ENCODE peak calls at places on chromosome 10, in four cellular contexts. One of them, this sample, is unnamed.

GRCh38 chr10:100303724-100304319 is 17.3 kb upstream of the BLOC1S2 start:
- DNase-seq in epithelial cell of esophagus: peak; percentile 48
- DNase-seq in fibroblast of mammary gland: peak; percentile 42
- DNase-seq in mesothelial cell of epicardium: no peak
- DNase-seq in this sample: peak; percentile 38

GRCh38 chr10:69160809-69161225 is 19.2 kb upstream of the SUPV3L1 start:
- DNase-seq in epithelial cell of esophagus: peak; percentile 13
- DNase-seq in fibroblast of mammary gland: no peak
- DNase-seq in mesothelial cell of epicardium: no peak
- DNase-seq in this sample: no peak

GRCh38 chr10:132785433-132786278 is at the start of gene NKX6-2:
- DNase-seq in epithelial cell of esophagus: peak; percentile 5
- DNase-seq in fibroblast of mammary gland: peak; percentile 9
- DNase-seq in mesothelial cell of epicardium: no peak
- DNase-seq in this sample: no peak

GRCh38 chr10:86440874-86441838 is 74.6 kb upstream of the GRID1 start:
- DNase-seq in epithelial cell of esophagus: peak; percentile 94
- DNase-seq in fibroblast of mammary gland: peak; percentile 85
- DNase-seq in mesothelial cell of epicardium: no peak
- DNase-seq in this sample: peak; percentile 24

GRCh38 chr10:77248104-77248503 is 389.5 kb downstream of the KCNMA1 start:
- DNase-seq in epithelial cell of esophagus: no peak
- DNase-seq in fibroblast of mammary gland: no peak
- DNase-seq in mesothelial cell of epicardium: no peak
- DNase-seq in this sample: no peak

GRCh38 chr10:80473096-80473657 is 19.1 kb downstream of the TSPAN14 start:
- DNase-seq in epithelial cell of esophagus: no peak
- DNase-seq in fibroblast of mammary gland: no peak
- DNase-seq in mesothelial cell of epicardium: no peak
- DNase-seq in this sample: no peak

GRCh38 chr10:73537288-73537687 is 41.5 kb upstream of the PPP3CB start:
- DNase-seq in epithelial cell of esophagus: no peak
- DNase-seq in fibroblast of mammary gland: no peak
- DNase-seq in mesothelial cell of epicardium: no peak
- DNase-seq in this sample: no peak

GRCh38 chr10:113187066-113187777 is 237.2 kb downstream of the TCF7L2 start:
- DNase-seq in epithelial cell of esophagus: peak; percentile 49
- DNase-seq in fibroblast of mammary gland: no peak
- DNase-seq in mesothelial cell of epicardium: peak; percentile 55
- DNase-seq in this sample: no peak

GRCh38 chr10:62492012-62492869 is 118.1 kb downstream of the ZNF365 start:
- DNase-seq in epithelial cell of esophagus: peak; percentile 84
- DNase-seq in fibroblast of mammary gland: peak; percentile 74
- DNase-seq in mesothelial cell of epicardium: no peak
- DNase-seq in this sample: no peak

GRCh38 chr10:66941491-66941890 is 15.7 kb downstream of the LRRTM3 start:
- DNase-seq in epithelial cell of esophagus: no peak
- DNase-seq in fibroblast of mammary gland: no peak
- DNase-seq in mesothelial cell of epicardium: no peak
- DNase-seq in this sample: no peak

GRCh38 chr10:124262971-124263370 is 155.8 kb downstream of the OAT start:
- DNase-seq in epithelial cell of esophagus: no peak
- DNase-seq in fibroblast of mammary gland: no peak
- DNase-seq in mesothelial cell of epicardium: no peak
- DNase-seq in this sample: no peak

GRCh38 chr10:8389630-8390029 is 335.1 kb downstream of the GATA3 start:
- DNase-seq in epithelial cell of esophagus: peak; percentile 81
- DNase-seq in fibroblast of mammary gland: no peak
- DNase-seq in mesothelial cell of epicardium: no peak
- DNase-seq in this sample: no peak

GRCh38 chr10:72720814-72721665 is 29.1 kb downstream of the MCU start:
- DNase-seq in epithelial cell of esophagus: peak; percentile 13
- DNase-seq in fibroblast of mammary gland: no peak
- DNase-seq in mesothelial cell of epicardium: no peak
- DNase-seq in this sample: no peak

GRCh38 chr10:50437248-50437647 is 185.9 kb upstream of the ASAH2 start:
- DNase-seq in epithelial cell of esophagus: no peak
- DNase-seq in fibroblast of mammary gland: no peak
- DNase-seq in mesothelial cell of epicardium: no peak
- DNase-seq in this sample: no peak

GRCh38 chr10:84946984-84947383 is 618.6 kb downstream of the CCSER2 start:
- DNase-seq in epithelial cell of esophagus: no peak
- DNase-seq in fibroblast of mammary gland: no peak
- DNase-seq in mesothelial cell of epicardium: no peak
- DNase-seq in this sample: no peak

GRCh38 chr10:57692255-57692980 is 575.3 kb downstream of the IPMK start:
- DNase-seq in epithelial cell of esophagus: peak; percentile 80
- DNase-seq in fibroblast of mammary gland: peak; percentile 88
- DNase-seq in mesothelial cell of epicardium: no peak
- DNase-seq in this sample: no peak

GRCh38 chr10:61452655-61453641 is at the start of gene TMEM26:
- DNase-seq in epithelial cell of esophagus: no peak
- DNase-seq in fibroblast of mammary gland: peak; percentile 38
- DNase-seq in mesothelial cell of epicardium: no peak
- DNase-seq in this sample: no peak

GRCh38 chr10:66747451-66747850 is 178.4 kb upstream of the LRRTM3 start:
- DNase-seq in epithelial cell of esophagus: peak; percentile 45
- DNase-seq in fibroblast of mammary gland: peak; percentile 14
- DNase-seq in mesothelial cell of epicardium: no peak
- DNase-seq in this sample: no peak

GRCh38 chr10:133263674-133264073 is 13.0 kb downstream of the ADAM8 start:
- DNase-seq in epithelial cell of esophagus: no peak
- DNase-seq in fibroblast of mammary gland: no peak
- DNase-seq in mesothelial cell of epicardium: no peak
- DNase-seq in this sample: no peak

GRCh38 chr10:71250405-71250804 is 38.0 kb downstream of the UNC5B start:
- DNase-seq in epithelial cell of esophagus: no peak
- DNase-seq in fibroblast of mammary gland: peak; percentile 21
- DNase-seq in mesothelial cell of epicardium: no peak
- DNase-seq in this sample: no peak

GRCh38 chr10:118870467-118871243 is 115.9 kb upstream of the CACUL1 start:
- DNase-seq in epithelial cell of esophagus: peak; percentile 98
- DNase-seq in fibroblast of mammary gland: peak; percentile 97
- DNase-seq in mesothelial cell of epicardium: no peak
- DNase-seq in this sample: no peak

GRCh38 chr10:96642973-96643372 is 56.2 kb upstream of the TM9SF3 start:
- DNase-seq in epithelial cell of esophagus: peak; percentile 42
- DNase-seq in fibroblast of mammary gland: peak; percentile 18
- DNase-seq in mesothelial cell of epicardium: no peak
- DNase-seq in this sample: peak; percentile 35

GRCh38 chr10:7795605-7796004 is 7.6 kb downstream of the ATP5F1C start:
- DNase-seq in epithelial cell of esophagus: no peak
- DNase-seq in fibroblast of mammary gland: peak; percentile 15
- DNase-seq in mesothelial cell of epicardium: no peak
- DNase-seq in this sample: no peak

GRCh38 chr10:105956550-105956949 is 1208.0 kb downstream of the SORCS1 start:
- DNase-seq in epithelial cell of esophagus: no peak
- DNase-seq in fibroblast of mammary gland: no peak
- DNase-seq in mesothelial cell of epicardium: no peak
- DNase-seq in this sample: no peak

GRCh38 chr10:60257767-60258428 is 131.8 kb downstream of the ANK3 start:
- DNase-seq in epithelial cell of esophagus: no peak
- DNase-seq in fibroblast of mammary gland: no peak
- DNase-seq in mesothelial cell of epicardium: no peak
- DNase-seq in this sample: no peak

GRCh38 chr10:25059990-25060389 is 43.6 kb downstream of the THNSL1 start:
- DNase-seq in epithelial cell of esophagus: peak; percentile 96
- DNase-seq in fibroblast of mammary gland: peak; percentile 78
- DNase-seq in mesothelial cell of epicardium: peak; percentile 24
- DNase-seq in this sample: no peak

GRCh38 chr10:2745666-2746065 is 321.7 kb upstream of the PFKP start:
- DNase-seq in epithelial cell of esophagus: no peak
- DNase-seq in fibroblast of mammary gland: no peak
- DNase-seq in mesothelial cell of epicardium: no peak
- DNase-seq in this sample: no peak

GRCh38 chr10:24034571-24034970 is 174.4 kb upstream of the KIAA1217 start:
- DNase-seq in epithelial cell of esophagus: no peak
- DNase-seq in fibroblast of mammary gland: no peak
- DNase-seq in mesothelial cell of epicardium: no peak
- DNase-seq in this sample: no peak

GRCh38 chr10:11058965-11059364 is 41.3 kb downstream of the CELF2 start:
- DNase-seq in epithelial cell of esophagus: peak; percentile 79
- DNase-seq in fibroblast of mammary gland: peak; percentile 88
- DNase-seq in mesothelial cell of epicardium: no peak
- DNase-seq in this sample: no peak

GRCh38 chr10:102113261-102113955 is 6.8 kb downstream of the LDB1 start:
- DNase-seq in epithelial cell of esophagus: peak; percentile 96
- DNase-seq in fibroblast of mammary gland: no peak
- DNase-seq in mesothelial cell of epicardium: no peak
- DNase-seq in this sample: no peak

GRCh38 chr10:70324341-70324861 is 40.6 kb upstream of the NPFFR1 start:
- DNase-seq in epithelial cell of esophagus: no peak
- DNase-seq in fibroblast of mammary gland: no peak
- DNase-seq in mesothelial cell of epicardium: no peak
- DNase-seq in this sample: no peak

GRCh38 chr10:67033878-67034277 is 108.0 kb downstream of the LRRTM3 start:
- DNase-seq in epithelial cell of esophagus: no peak
- DNase-seq in fibroblast of mammary gland: no peak
- DNase-seq in mesothelial cell of epicardium: no peak
- DNase-seq in this sample: no peak

GRCh38 chr10:95550073-95550672 is 11.0 kb downstream of the SORBS1 start:
- DNase-seq in epithelial cell of esophagus: no peak
- DNase-seq in fibroblast of mammary gland: no peak
- DNase-seq in mesothelial cell of epicardium: no peak
- DNase-seq in this sample: no peak

GRCh38 chr10:103917326-103918052 is 495 bp downstream of the STN1 start:
- DNase-seq in epithelial cell of esophagus: peak; percentile 51
- DNase-seq in fibroblast of mammary gland: peak; percentile 62
- DNase-seq in mesothelial cell of epicardium: no peak
- DNase-seq in this sample: no peak

GRCh38 chr10:107689318-107689717 is 524.8 kb upstream of the SORCS1 start:
- DNase-seq in epithelial cell of esophagus: no peak
- DNase-seq in fibroblast of mammary gland: no peak
- DNase-seq in mesothelial cell of epicardium: no peak
- DNase-seq in this sample: no peak
- TF ChIP-seq CTCF in epithelial cell of esophagus: no peak
- TF ChIP-seq CTCF in fibroblast of mammary gland: no peak
- TF ChIP-seq CTCF in mesothelial cell of epicardium: no peak
- TF ChIP-seq CTCF in this sample: no peak

GRCh38 chr10:79142064-79142491 is 73.3 kb downstream of the ZMIZ1 start:
- DNase-seq in epithelial cell of esophagus: no peak
- DNase-seq in fibroblast of mammary gland: peak; percentile 83
- DNase-seq in mesothelial cell of epicardium: no peak
- DNase-seq in this sample: no peak

GRCh38 chr10:79140083-79140793 is 71.5 kb downstream of the ZMIZ1 start:
- DNase-seq in epithelial cell of esophagus: no peak
- DNase-seq in fibroblast of mammary gland: no peak
- DNase-seq in mesothelial cell of epicardium: no peak
- DNase-seq in this sample: no peak

GRCh38 chr10:79142522-79143309 is 74.0 kb downstream of the ZMIZ1 start:
- DNase-seq in epithelial cell of esophagus: no peak
- DNase-seq in fibroblast of mammary gland: no peak
- DNase-seq in mesothelial cell of epicardium: no peak
- DNase-seq in this sample: no peak

GRCh38 chr10:79139124-79139835 is 70.5 kb downstream of the ZMIZ1 start:
- DNase-seq in epithelial cell of esophagus: no peak
- DNase-seq in fibroblast of mammary gland: peak; percentile 93
- DNase-seq in mesothelial cell of epicardium: no peak
- DNase-seq in this sample: no peak

GRCh38 chr10:79140906-79141305 is 72.1 kb downstream of the ZMIZ1 start:
- DNase-seq in epithelial cell of esophagus: no peak
- DNase-seq in fibroblast of mammary gland: no peak
- DNase-seq in mesothelial cell of epicardium: no peak
- DNase-seq in this sample: no peak
- TF ChIP-seq CTCF in epithelial cell of esophagus: no peak
- TF ChIP-seq CTCF in fibroblast of mammary gland: no peak
- TF ChIP-seq CTCF in mesothelial cell of epicardium: no peak
- TF ChIP-seq CTCF in this sample: no peak

DNA sequence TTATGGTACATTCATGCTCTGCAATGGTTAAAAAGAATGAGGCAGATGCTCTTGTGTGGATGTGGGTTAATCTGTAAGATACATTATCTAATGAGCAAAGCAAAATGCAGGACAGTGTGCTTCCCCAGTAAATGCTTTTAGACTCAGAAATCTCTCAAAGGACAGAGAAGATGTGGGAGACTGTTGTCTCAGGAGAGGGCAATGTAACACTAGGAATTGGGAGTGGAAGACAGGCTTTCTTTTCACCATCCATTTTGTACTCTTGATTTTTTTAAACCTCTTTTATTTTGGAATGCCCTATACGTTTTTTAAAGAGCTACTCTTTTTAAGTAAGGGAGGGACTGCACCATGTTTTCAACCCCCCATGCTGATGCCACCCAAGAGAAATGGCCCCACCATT is 77.5 kb upstream of the ADAM12 start:
- DNase-seq in epithelial cell of esophagus: no peak
- DNase-seq in fibroblast of mammary gland: peak; percentile 27
- DNase-seq in mesothelial cell of epicardium: no peak
- DNase-seq in this sample: no peak
- TF ChIP-seq CTCF in epithelial cell of esophagus: no peak
- TF ChIP-seq CTCF in fibroblast of mammary gland: no peak
- TF ChIP-seq CTCF in mesothelial cell of epicardium: no peak
- TF ChIP-seq CTCF in this sample: no peak

GRCh38 chr10:82966130-82966529 is 1091.1 kb downstream of the NRG3 start:
- DNase-seq in epithelial cell of esophagus: no peak
- DNase-seq in fibroblast of mammary gland: no peak
- DNase-seq in mesothelial cell of epicardium: no peak
- DNase-seq in this sample: no peak

GRCh38 chr10:82968533-82968932 is 1093.5 kb downstream of the NRG3 start:
- DNase-seq in epithelial cell of esophagus: no peak
- DNase-seq in fibroblast of mammary gland: no peak
- DNase-seq in mesothelial cell of epicardium: no peak
- DNase-seq in this sample: no peak

DNA sequence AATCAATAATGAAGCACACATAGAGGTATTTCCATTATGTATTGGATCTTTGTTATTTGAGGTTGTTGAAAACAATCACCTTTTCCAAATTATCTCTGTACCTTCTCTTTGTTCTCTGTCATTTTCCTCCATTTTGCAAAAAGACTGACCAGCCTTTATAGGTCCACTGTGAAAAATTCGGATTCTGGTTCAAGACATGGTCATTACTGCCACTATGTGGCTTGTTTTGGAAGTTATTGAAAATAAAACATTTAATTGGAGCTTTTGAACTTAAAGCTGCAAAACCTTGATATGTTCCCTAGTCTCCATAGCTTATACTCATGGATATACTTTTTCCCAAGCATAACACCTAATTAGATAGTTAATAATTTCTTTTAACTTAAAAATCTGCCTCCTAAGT is 1094.4 kb downstream of the NRG3 start:
- DNase-seq in epithelial cell of esophagus: peak; percentile 1
- DNase-seq in fibroblast of mammary gland: peak; percentile 38
- DNase-seq in mesothelial cell of epicardium: no peak
- DNase-seq in this sample: no peak
- TF ChIP-seq CTCF in epithelial cell of esophagus: peak; percentile 17
- TF ChIP-seq CTCF in fibroblast of mammary gland: peak; percentile 39
- TF ChIP-seq CTCF in mesothelial cell of epicardium: peak; percentile 17
- TF ChIP-seq CTCF in this sample: peak; percentile 19

DNA sequence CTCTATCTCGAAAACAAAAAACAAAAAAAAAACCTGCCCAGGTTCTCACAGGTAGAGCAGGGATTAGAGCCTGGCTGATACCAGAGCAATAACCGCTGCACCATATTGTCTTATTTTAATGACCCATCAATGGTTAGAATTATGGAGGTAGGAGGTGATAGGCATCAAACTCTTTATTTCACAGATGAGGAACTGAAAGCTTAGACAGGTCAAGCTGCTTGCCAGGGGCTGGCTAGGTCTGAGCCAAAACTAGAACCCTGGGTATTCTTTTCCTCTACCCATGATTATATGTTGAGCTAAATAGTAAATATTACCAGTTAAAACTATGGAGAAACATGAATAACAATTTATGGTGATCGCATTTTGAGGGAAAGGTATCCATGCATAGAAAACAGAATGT is 2.0 kb upstream of the PPP1R3C start:
- DNase-seq in epithelial cell of esophagus: no peak
- DNase-seq in fibroblast of mammary gland: no peak
- DNase-seq in mesothelial cell of epicardium: no peak
- DNase-seq in this sample: no peak
- TF ChIP-seq CTCF in epithelial cell of esophagus: no peak
- TF ChIP-seq CTCF in fibroblast of mammary gland: no peak
- TF ChIP-seq CTCF in mesothelial cell of epicardium: no peak
- TF ChIP-seq CTCF in this sample: no peak